ENCODE peak calls at places on chromosomes 1 and 21, in nine cellular contexts. B is thoracic aorta; X is Caco-2; C is psoas muscle; F is uterus; H is fibroblast of lung; A is CD8-positive, alpha-beta T cell; N is NT2/D1; P is GM23338. R is an unnamed sample. For H3K4me1, the result is how much of the 10 kb centered on the place peaks cover.

GRCh38 chr1:24705260-24706073 is 39.8 kb upstream of the CLIC4 start:
- DNase-seq in C (peak), N (peak), F (peak), A (no peak), P (peak), H (peak), B (no peak), X (peak), R (no peak)

GRCh38 chr1:155287987-155288543 is 10.8 kb downstream of the HCN3 start:
- DNase-seq in F (no peak), P (no peak), C (no peak), B (no peak), H (no peak), X (no peak), N (no peak), A (no peak), R (no peak)

GRCh38 chr1:4083171-4084052 is 183.3 kb upstream of the C1orf174 start:
- DNase-seq in C (no peak), F (no peak), X (no peak), B (no peak), H (no peak), A (no peak), P (no peak), N (no peak), R (no peak)

GRCh38 chr1:201153474-201154388 is 543 bp downstream of the TMEM9 start:
- DNase-seq in A (no peak), N (peak), F (no peak), P (peak), B (no peak), X (no peak), H (peak), C (no peak), R (no peak)

GRCh38 chr1:107255469-107255868 is 114.6 kb downstream of the NTNG1 start:
- DNase-seq in F (no peak), B (no peak), N (no peak), X (no peak), A (no peak), P (no peak), C (no peak), H (no peak), R (no peak)

GRCh38 chr1:24384251-24385090 is 29.1 kb downstream of the STPG1 start:
- DNase-seq in X (no peak), A (no peak), H (peak), B (no peak), N (no peak), P (no peak), C (no peak), F (no peak), R (no peak)

GRCh38 chr21:44582980-44583799 is 2.8 kb upstream of the KRTAP10-5 start:
- DNase-seq in X (no peak), P (no peak), N (no peak), F (no peak), H (no peak), C (no peak), B (no peak), A (no peak), R (no peak)

GRCh38 chr1:201630582-201630981 is 91.7 kb downstream of the NAV1 start:
- DNase-seq in F (no peak), B (no peak), H (no peak), C (no peak), X (no peak), N (no peak), P (no peak), A (no peak), R (no peak)

GRCh38 chr1:63127376-63127775 is 195.0 kb upstream of the FOXD3 start:
- DNase-seq in F (no peak), P (no peak), N (no peak), A (no peak), H (peak), B (no peak), X (no peak), C (no peak), R (no peak)

GRCh38 chr1:94798054-94798453 is 22.1 kb upstream of the SLC44A3 start:
- DNase-seq in A (no peak), F (no peak), H (no peak), C (no peak), N (no peak), X (no peak), P (no peak), B (no peak), R (no peak)

GRCh38 chr1:32198237-32199042 is 2.0 kb upstream of the CCDC28B start:
- DNase-seq in F (no peak), C (no peak), X (no peak), P (no peak), H (no peak), N (no peak), A (no peak), B (no peak), R (no peak)
- H3K4me1 ChIP-seq in F (under half), C (half or more), X (under half), P (under half), H (under half), N (under half), A (under half), B (under half), R (under half)

DNA sequence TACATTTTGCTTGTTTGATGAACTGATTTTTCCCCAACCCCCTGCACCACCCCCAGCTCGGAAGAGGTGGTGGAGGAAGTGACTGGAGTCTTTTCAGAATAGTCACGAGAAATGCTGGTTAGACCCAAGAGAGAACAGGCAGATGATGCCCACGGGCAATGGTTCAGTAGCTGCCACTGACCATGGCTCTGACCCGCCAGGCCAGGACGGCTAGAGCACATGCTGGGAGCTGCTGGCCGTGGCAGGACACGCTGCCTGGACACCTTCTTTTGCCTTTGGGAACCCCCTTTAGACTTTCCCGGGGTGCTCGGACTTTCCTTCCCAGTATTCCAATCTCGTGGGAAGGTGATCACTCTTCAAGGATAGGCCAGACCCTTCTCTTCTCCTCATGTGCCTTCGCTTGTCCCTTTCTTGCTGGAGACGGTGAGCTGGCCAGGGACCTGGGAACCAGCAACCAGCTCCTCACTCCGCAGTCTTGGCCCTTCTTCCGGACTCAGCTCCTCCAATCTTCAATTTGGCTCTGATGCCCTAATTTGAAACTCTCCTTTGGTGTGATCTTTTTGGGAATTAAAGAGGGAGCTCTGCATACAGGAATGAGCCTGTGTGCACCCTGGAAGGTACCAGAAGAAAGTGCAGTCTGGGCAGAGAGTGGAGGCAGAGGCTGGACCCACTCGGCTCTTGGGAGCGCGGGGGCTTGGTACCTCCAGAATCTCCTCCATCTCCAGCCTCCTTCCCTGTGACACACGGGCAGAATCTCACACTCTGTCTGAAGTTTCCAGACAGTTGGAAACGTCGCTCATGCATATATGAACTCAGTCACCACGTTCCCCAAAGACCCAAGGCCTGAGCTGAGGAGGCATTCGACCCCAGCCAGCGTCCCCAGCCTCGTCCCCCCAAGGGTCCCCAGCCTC is 4.0 kb upstream of the PDE9A start:
- DNase-seq in F (no peak), N (no peak), B (no peak), P (no peak), H (no peak), X (no peak), A (no peak), C (peak), R (no peak)
- H3K4me1 ChIP-seq in F (under half), N (under half), B (under half), P (under half), H (under half), X (under half), A (under half), C (under half), R (under half)

DNA sequence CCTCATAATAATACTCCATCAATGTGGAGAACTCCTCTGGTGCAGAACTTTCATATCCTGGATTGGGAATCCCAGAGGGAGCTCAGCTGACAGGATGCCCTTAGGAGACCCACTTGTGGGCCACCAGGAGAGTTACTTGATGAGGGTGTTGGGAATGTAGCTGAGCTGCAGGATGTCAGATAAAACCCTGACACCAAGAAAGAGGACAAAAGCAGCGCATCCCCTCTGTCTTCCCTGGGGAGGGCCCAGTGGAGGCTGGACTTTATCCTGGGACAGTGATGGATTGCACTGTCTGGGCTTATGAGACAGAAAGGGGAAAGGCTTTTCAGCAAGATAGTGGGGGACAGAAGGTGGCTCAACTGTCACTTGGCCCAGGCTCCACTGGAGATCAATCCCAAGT is 88.1 kb upstream of the BCAR3 start:
- DNase-seq in F (no peak), B (no peak), N (no peak), P (no peak), C (no peak), A (no peak), H (no peak), X (no peak), R (no peak)
- H3K4me1 ChIP-seq in F (under half), B (under half), N (under half), P (under half), C (under half), A (under half), H (under half), X (under half), R (under half)

GRCh38 chr21:42786884-42787283 is 92.5 kb downstream of the WDR4 start:
- DNase-seq in H (no peak), C (no peak), F (no peak), N (no peak), P (no peak), X (no peak), B (no peak), A (no peak), R (no peak)
- H3K4me1 ChIP-seq in H (under half), C (under half), F (under half), N (under half), P (under half), X (under half), B (under half), A (under half), R (under half)

GRCh38 chr1:51266181-51266580 is 30.1 kb downstream of the RNF11 start:
- DNase-seq in B (no peak), N (no peak), X (no peak), P (no peak), F (no peak), C (no peak), A (no peak), H (no peak), R (no peak)

GRCh38 chr1:51263147-51263850 is 27.2 kb downstream of the RNF11 start:
- DNase-seq in A (no peak), B (no peak), X (no peak), P (no peak), F (no peak), H (peak), N (no peak), C (no peak), R (no peak)

GRCh38 chr1:51266791-51267190 is 30.7 kb downstream of the RNF11 start:
- DNase-seq in C (no peak), F (no peak), B (no peak), P (no peak), H (no peak), A (no peak), X (no peak), N (no peak), R (no peak)

GRCh38 chr1:51264470-51264869 is 28.4 kb downstream of the RNF11 start:
- DNase-seq in F (no peak), C (no peak), N (no peak), B (no peak), P (no peak), X (no peak), A (no peak), H (peak), R (no peak)

DNA sequence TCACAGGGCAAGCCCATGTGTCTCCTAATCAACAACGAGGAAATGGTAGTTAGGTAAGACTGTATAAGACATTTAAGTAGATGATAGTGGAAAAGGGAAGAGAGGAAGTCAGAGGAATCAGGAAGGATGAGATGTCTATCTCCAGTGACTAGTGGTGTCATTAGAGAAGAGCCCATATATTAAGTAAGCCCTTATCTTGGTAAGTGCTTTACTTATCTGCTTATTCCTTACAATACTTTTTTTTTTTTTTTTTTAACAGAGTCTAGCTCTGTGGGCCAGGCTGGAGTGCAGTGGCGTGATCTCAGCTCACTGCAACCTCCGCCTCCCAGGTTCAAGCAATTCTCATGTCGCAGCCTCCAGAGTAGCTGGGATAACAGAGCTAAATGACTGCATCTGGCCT is 29.5 kb downstream of the RNF11 start:
- DNase-seq in C (no peak), F (no peak), A (no peak), H (no peak), B (no peak), X (no peak), N (no peak), P (no peak), R (no peak)
- H3K4me1 ChIP-seq in C (half or more), F (under half), A (under half), H (under half), B (half or more), X (under half), N (under half), P (under half), R (under half)

GRCh38 chr1:247540536-247540935 is 4.3 kb upstream of the OR2C3 start:
- DNase-seq in B (no peak), P (no peak), C (no peak), F (no peak), X (no peak), N (no peak), A (no peak), H (no peak), R (no peak)
- H3K4me1 ChIP-seq in B (under half), P (under half), C (under half), F (under half), X (under half), N (under half), A (under half), H (under half), R (under half)

GRCh38 chr1:2235300-2235998 is 7.3 kb downstream of the SKI start:
- DNase-seq in H (no peak), X (no peak), A (no peak), F (no peak), N (no peak), P (no peak), C (no peak), B (no peak), R (no peak)

GRCh38 chr1:2234762-2235113 is 6.6 kb downstream of the SKI start:
- DNase-seq in X (no peak), P (peak), H (no peak), F (peak), A (no peak), B (no peak), N (no peak), C (peak), R (no peak)

GRCh38 chr1:2232916-2233438 is 4.9 kb downstream of the SKI start:
- DNase-seq in H (peak), N (no peak), C (no peak), X (no peak), F (no peak), A (no peak), P (peak), B (no peak), R (no peak)

GRCh38 chr1:2233468-2233867 is 5.3 kb downstream of the SKI start:
- DNase-seq in H (no peak), C (no peak), P (peak), B (no peak), A (no peak), X (no peak), F (no peak), N (no peak), R (no peak)

DNA sequence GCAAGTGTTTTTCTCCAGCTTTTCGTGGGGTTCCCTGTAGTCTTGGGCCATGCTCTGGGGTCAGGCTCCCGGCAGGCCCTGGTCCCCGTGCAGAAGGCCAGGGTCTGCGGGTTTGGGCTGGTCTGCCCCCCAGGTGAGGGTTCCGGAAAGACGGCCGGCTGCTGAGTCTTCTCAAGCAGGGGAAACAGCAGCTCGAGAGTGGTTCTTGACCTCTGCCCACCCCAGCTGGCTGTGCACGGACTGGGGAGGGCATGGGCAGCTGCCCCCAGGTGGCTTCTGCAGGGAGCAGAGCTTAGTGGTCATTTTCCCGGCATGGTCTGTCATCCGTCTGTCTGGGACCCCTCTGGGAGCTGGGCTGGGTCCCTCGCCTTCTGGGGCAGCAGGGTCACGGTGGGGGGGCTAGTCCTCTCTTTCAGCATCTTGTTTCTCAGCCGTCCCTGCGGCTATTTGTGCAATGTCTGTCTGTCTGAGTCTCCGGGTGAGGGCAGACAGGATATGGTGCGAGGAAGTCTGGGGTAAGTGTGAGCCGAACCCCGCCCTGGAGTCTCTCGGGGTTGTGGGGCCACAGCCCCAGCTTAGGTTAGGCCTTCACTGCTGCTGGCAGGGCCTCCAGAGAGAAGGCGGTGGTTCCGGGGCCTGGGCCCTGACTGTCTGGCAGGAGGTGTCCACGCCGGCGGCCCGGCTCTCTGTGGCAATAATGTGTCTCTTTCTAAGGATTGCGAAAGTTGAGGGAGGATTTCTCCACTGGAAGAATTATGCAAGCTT is 6.1 kb downstream of the SKI start:
- DNase-seq in H (peak), X (peak), C (peak), F (peak), N (no peak), B (peak), A (peak), P (peak), R (peak)
- H3K4me1 ChIP-seq in H (under half), X (under half), C (half or more), F (under half), N (under half), B (half or more), A (half or more), P (under half), R (half or more)